ENCODE peak calls at places on chromosomes 3 and 15, in ten cellular contexts. L is stomach, F is uterus, S is A549, Y is sigmoid colon, W is transverse colon, G is body of pancreas, D is lower leg skin, O is IMR-90, X is ovary. C is an unnamed sample.
A peak's percentile ranks its signal among the peaks of the same experiment; 100 is the strongest.

GRCh38 chr15:81024891-81025290 is 24.2 kb downstream of the TLNRD1 start:
- DNase-seq in L (no peak), F (no peak), S (no peak), Y (no peak), W (no peak), G (no peak), D (no peak), O (no peak), X (no peak), C (no peak)

GRCh38 chr3:14156843-14157561 is 21.4 kb downstream of the XPC start:
- DNase-seq in L (no peak), F (no peak), S (no peak), Y (no peak), W (no peak), G (no peak), D (no peak), O (no peak), X (no peak), C (no peak)

GRCh38 chr15:90154861-90155626 is 46.1 kb upstream of the SEMA4B start:
- DNase-seq in L (no peak), F (no peak), S (peak; percentile 96), Y (peak; percentile 78), W (peak; percentile 48), G (peak; percentile 88), D (no peak), O (peak; percentile 95), X (no peak), C (no peak)

GRCh38 chr3:107953707-107954106 is 137.1 kb downstream of the CD47 start:
- DNase-seq in L (no peak), F (no peak), S (no peak), Y (no peak), W (no peak), G (no peak), D (no peak), O (no peak), X (no peak), C (no peak)

GRCh38 chr3:188170461-188171459 is 16.8 kb downstream of the LPP start:
- DNase-seq in L (no peak), F (no peak), S (peak; percentile 53), Y (no peak), W (no peak), G (peak; percentile 32), D (no peak), O (no peak), X (no peak), C (no peak)

GRCh38 chr3:176920806-176921205 is 276.5 kb downstream of the TBL1XR1 start:
- DNase-seq in L (no peak), F (no peak), S (no peak), Y (no peak), W (no peak), G (peak; percentile 12), D (no peak), O (peak; percentile 13), X (no peak), C (no peak)

GRCh38 chr3:137385922-137386321 is 378.2 kb upstream of the SOX14 start:
- DNase-seq in L (no peak), F (no peak), S (no peak), Y (no peak), W (no peak), G (no peak), D (no peak), O (no peak), X (no peak), C (no peak)

GRCh38 chr15:42691308-42691707 is 45.6 kb downstream of the CDAN1 start:
- DNase-seq in L (no peak), F (no peak), S (no peak), Y (no peak), W (no peak), G (no peak), D (no peak), O (no peak), X (no peak), C (no peak)

GRCh38 chr15:81011593-81011992 is 10.9 kb downstream of the TLNRD1 start:
- DNase-seq in L (no peak), F (no peak), S (no peak), Y (no peak), W (no peak), G (no peak), D (no peak), O (peak; percentile 39), X (no peak), C (no peak)

GRCh38 chr3:5616873-5617272 is 429.4 kb downstream of the EDEM1 start:
- DNase-seq in L (no peak), F (no peak), S (no peak), Y (no peak), W (no peak), G (no peak), D (no peak), O (no peak), X (no peak), C (no peak)

GRCh38 chr3:172836390-172836997 is 86.0 kb downstream of the ECT2 start:
- DNase-seq in L (no peak), F (no peak), S (peak; percentile 60), Y (no peak), W (peak; percentile 20), G (peak; percentile 57), D (no peak), O (peak; percentile 34), X (no peak), C (peak; percentile 39)

GRCh38 chr3:125141596-125142417 is 70.7 kb downstream of the SLC12A8 start:
- DNase-seq in L (peak; percentile 50), F (peak; percentile 61), S (no peak), Y (peak; percentile 84), W (peak; percentile 74), G (peak; percentile 49), D (peak; percentile 93), O (no peak), X (peak; percentile 61), C (peak; percentile 89)

DNA sequence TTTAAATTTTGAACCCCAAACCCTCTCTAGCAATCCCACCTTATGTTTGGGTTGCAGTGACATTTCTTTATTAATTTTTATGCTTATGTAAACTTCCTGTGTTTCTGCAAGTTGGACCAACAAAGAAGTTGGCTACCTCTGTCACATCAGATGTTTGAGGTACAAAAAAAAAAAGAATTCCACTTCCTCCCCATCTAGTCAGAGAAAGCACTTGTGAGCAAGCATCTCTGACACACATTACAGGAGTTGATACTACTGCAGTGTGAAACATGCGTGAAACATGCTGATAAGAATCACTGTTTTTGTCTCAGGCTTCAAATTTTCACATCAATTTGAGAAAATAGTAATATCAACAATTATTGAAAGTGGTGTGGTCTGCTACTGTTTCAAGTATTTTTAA is 1.3 kb downstream of the SCAANT1 start:
- DNase-seq in L (no peak), F (no peak), S (no peak), Y (no peak), W (no peak), G (no peak), D (no peak), O (peak; percentile 59), X (no peak), C (no peak)
- H3K4me3 ChIP-seq in L (peak overlapping the region; percentile 67), F (peak overlapping the region; percentile 62), S (peak overlapping the region; percentile 74), Y (no peak overlapping the region), W (no peak overlapping the region), G (no peak overlapping the region), D (no peak overlapping the region), O (no peak overlapping the region), X (peak overlapping the region; percentile 81), C (peak overlapping the region; percentile 83)

GRCh38 chr3:16507540-16508241 is 5.8 kb downstream of the RFTN1 start:
- DNase-seq in L (no peak), F (no peak), S (no peak), Y (no peak), W (no peak), G (no peak), D (no peak), O (no peak), X (no peak), C (no peak)
- TF ChIP-seq POLR2A in L (no peak), F (no peak), S (no peak), Y (no peak), W (no peak), G (no peak), D (no peak), O (no peak), X (no peak), C (no peak)

GRCh38 chr15:92906563-92907081 is 6.5 kb downstream of the CHD2 start:
- DNase-seq in L (no peak), F (no peak), S (peak; percentile 78), Y (no peak), W (no peak), G (no peak), D (no peak), O (peak; percentile 74), X (no peak), C (no peak)
- H3K4me3 ChIP-seq in L (no peak overlapping the region), F (no peak overlapping the region), S (peak overlapping the region; percentile 56), Y (no peak overlapping the region), W (no peak overlapping the region), G (no peak overlapping the region), D (no peak overlapping the region), O (no peak overlapping the region), X (no peak overlapping the region), C (no peak overlapping the region)

GRCh38 chr3:195128255-195129071 is 142.5 kb downstream of the XXYLT1 start:
- DNase-seq in L (no peak), F (no peak), S (no peak), Y (no peak), W (no peak), G (no peak), D (no peak), O (peak; percentile 59), X (no peak), C (no peak)

GRCh38 chr3:195131149-195131548 is 139.8 kb downstream of the XXYLT1 start:
- DNase-seq in L (no peak), F (no peak), S (no peak), Y (no peak), W (no peak), G (no peak), D (no peak), O (no peak), X (no peak), C (no peak)

GRCh38 chr3:195133462-195133861 is 137.5 kb downstream of the XXYLT1 start:
- DNase-seq in L (no peak), F (peak; percentile 52), S (no peak), Y (peak; percentile 96), W (peak; percentile 60), G (peak; percentile 34), D (no peak), O (peak; percentile 98), X (no peak), C (no peak)

GRCh38 chr3:195129072-195129643 is 141.8 kb downstream of the XXYLT1 start:
- DNase-seq in L (no peak), F (no peak), S (no peak), Y (no peak), W (no peak), G (no peak), D (no peak), O (no peak), X (no peak), C (no peak)

DNA sequence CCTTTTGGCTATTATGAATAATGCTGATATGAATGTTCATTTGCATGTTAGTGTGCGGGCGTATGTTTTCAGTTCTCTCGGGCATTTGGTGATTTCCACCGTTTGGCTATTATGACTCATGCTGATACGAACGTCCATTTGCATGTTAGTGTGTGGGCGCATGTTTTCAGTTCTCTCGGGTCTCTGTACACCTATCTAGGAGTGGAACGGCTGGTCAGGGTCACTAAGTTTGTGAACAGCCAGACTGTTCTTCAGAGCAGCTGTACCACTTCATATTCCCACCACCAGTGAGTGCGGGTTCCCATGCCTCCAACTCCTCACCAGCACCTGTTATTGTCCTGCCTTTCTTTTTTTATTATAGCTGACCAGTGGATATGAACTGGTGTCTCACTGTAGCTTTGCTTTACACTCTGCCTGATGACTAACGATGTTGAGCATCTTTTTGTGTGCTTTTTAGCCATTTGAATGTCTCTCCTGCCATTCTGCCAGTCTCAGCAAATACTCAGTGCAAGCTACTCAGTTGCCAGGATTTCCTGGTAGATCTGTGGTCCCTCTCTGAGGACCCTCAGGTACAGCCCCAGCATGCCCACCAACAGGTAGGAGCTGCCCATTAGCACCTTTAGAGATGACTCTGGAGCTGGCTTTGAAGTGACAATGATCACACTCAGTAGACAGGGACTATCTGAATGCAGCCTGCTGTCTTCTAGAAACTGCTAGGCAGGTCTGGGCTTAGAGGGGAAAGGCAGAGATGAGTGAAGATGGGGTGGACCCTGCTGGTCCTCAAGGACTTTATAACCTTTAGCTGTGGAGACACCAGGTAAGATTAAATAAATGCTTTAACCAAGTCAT is 141.1 kb downstream of the XXYLT1 start:
- DNase-seq in L (no peak), F (no peak), S (no peak), Y (no peak), W (no peak), G (no peak), D (no peak), O (peak; percentile 75), X (no peak), C (no peak)
- TF ChIP-seq POLR2A in L (no peak), F (no peak), S (no peak), Y (no peak), W (no peak), G (no peak), D (no peak), O (no peak), X (no peak), C (no peak)

C was measured in heart left ventricle.